ENCODE peak calls at places on chromosomes 4 and X, in nine cellular contexts. Y, B, G, W, Q, U, L, K and I are unnamed samples.

GRCh38 chrX:104281564-104281963 is 26.8 kb upstream of the ESX1 start:
- DNase-seq in B (no peak), Y (no peak), G (no peak), W (no peak), U (no peak), Q (no peak), K (no peak), L (no peak), I (no peak)

GRCh38 chrX:40864972-40865371 is 129.6 kb upstream of the MED14 start:
- DNase-seq in K (no peak), W (no peak), U (no peak), Q (no peak), Y (no peak), G (no peak), L (no peak), B (no peak), I (no peak)

GRCh38 chr4:151430737-151431457 is 21.9 kb downstream of the FHIP1A start:
- DNase-seq in K (no peak), W (no peak), L (no peak), Y (no peak), G (no peak), B (no peak), Q (no peak), U (no peak), I (no peak)

GRCh38 chr4:111178231-111178630 is 555.4 kb upstream of the PITX2 start:
- DNase-seq in U (no peak), Q (no peak), W (no peak), B (no peak), K (no peak), Y (no peak), G (no peak), L (no peak), I (no peak)

GRCh38 chrX:8033175-8033574 is 106.0 kb upstream of the PNPLA4 start:
- DNase-seq in Q (no peak), W (no peak), U (no peak), K (no peak), Y (no peak), L (no peak), G (no peak), B (no peak), I (no peak)

GRCh38 chr4:122481766-122482405 is 25.4 kb upstream of the IL2 start:
- DNase-seq in Y (no peak), K (no peak), Q (peak), L (no peak), U (no peak), B (no peak), W (no peak), G (no peak), I (no peak)

GRCh38 chr4:6277139-6277802 is 7.6 kb downstream of the WFS1 start:
- DNase-seq in Q (no peak), G (no peak), L (no peak), U (no peak), Y (peak), W (no peak), K (no peak), B (no peak), I (peak)

GRCh38 chr4:931194-931959 is 739 bp downstream of the GAK start:
- DNase-seq in U (peak), Y (peak), L (peak), W (no peak), B (no peak), K (no peak), Q (no peak), G (peak), I (no peak)

GRCh38 chr4:95556460-95556859 is 7.7 kb upstream of the UNC5C start:
- DNase-seq in U (no peak), B (no peak), Y (no peak), G (no peak), W (no peak), Q (no peak), L (no peak), K (peak), I (no peak)

GRCh38 chrX:15785176-15785735 is 5.0 kb upstream of the ZRSR2 start:
- DNase-seq in L (no peak), Q (no peak), Y (peak), U (no peak), K (no peak), G (peak), B (no peak), W (no peak), I (no peak)

GRCh38 chr4:10253765-10254164 is 137.2 kb upstream of the WDR1 start:
- DNase-seq in K (no peak), B (no peak), W (no peak), L (no peak), Y (no peak), G (no peak), Q (peak), U (no peak), I (no peak)

GRCh38 chr4:42523066-42523718 is 125.9 kb downstream of the SHISA3 start:
- DNase-seq in B (no peak), Y (no peak), Q (no peak), U (no peak), L (no peak), K (no peak), W (no peak), G (no peak), I (no peak)

GRCh38 chr4:3681191-3681590 is 85.0 kb upstream of the ADRA2C start:
- DNase-seq in Y (no peak), L (no peak), U (no peak), W (peak), Q (no peak), G (no peak), K (no peak), B (no peak), I (peak)

GRCh38 chr4:154399259-154399974 is 92.2 kb downstream of the DCHS2 start:
- DNase-seq in K (no peak), L (no peak), Q (no peak), Y (peak), U (peak), W (no peak), B (no peak), G (no peak), I (no peak)
- H3K4me3 ChIP-seq in K (no peak), L (peak), Q (no peak), Y (no peak), U (no peak), W (no peak), B (peak), G (no peak), I (peak)

DNA sequence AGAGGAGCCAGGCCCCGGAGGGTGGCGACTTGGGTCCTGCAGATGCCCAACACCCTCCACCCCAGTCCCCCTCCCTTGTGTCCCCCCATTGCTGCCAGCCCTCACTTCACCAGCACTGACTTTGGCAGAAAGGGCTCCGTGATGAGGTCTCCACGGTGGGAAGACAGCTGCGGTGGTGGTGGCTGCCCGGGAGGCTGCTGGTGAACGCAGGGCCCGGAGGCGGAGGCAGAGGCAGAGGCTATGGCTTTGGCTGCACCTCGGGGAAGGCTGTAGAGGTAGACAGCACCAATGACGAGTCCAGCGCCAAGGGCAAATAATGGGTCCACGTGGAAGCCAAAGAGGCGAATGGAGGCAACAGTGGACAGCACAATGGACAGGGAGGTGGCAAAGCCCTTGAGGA is 6.8 kb downstream of the SLC35A2 start:
- DNase-seq in K (no peak), W (no peak), Y (no peak), U (no peak), G (no peak), L (no peak), B (no peak), Q (no peak), I (no peak)
- TF ChIP-seq POLR2AphosphoS5 in K (no peak), W (no peak), Y (no peak), U (no peak), G (no peak), L (no peak), B (no peak), Q (no peak), I (no peak)

GRCh38 chrX:136219893-136220292 is 31.3 kb downstream of the MAP7D3 start:
- DNase-seq in U (no peak), L (no peak), K (no peak), B (no peak), G (no peak), W (no peak), Q (no peak), Y (no peak), I (no peak)
- TF ChIP-seq POLR2A in U (no peak), L (no peak), K (no peak), B (no peak), G (no peak), W (no peak), Q (no peak), Y (no peak), I (no peak)

GRCh38 chr4:153060191-153060590 is 124.1 kb downstream of the FHDC1 start:
- DNase-seq in B (no peak), Y (no peak), G (no peak), Q (no peak), K (no peak), U (no peak), L (no peak), W (no peak), I (no peak)

GRCh38 chr4:153064571-153064970 is 128.4 kb downstream of the FHDC1 start:
- DNase-seq in B (peak), W (no peak), L (peak), Q (peak), Y (no peak), G (no peak), U (no peak), K (no peak), I (no peak)

GRCh38 chr4:153061971-153062370 is 125.8 kb downstream of the FHDC1 start:
- DNase-seq in W (no peak), K (no peak), L (no peak), B (no peak), U (no peak), G (no peak), Y (no peak), Q (no peak), I (no peak)

GRCh38 chr4:153063490-153063889 is 127.4 kb downstream of the FHDC1 start:
- DNase-seq in Q (no peak), G (no peak), W (no peak), B (no peak), U (no peak), K (no peak), L (no peak), Y (no peak), I (no peak)

DNA sequence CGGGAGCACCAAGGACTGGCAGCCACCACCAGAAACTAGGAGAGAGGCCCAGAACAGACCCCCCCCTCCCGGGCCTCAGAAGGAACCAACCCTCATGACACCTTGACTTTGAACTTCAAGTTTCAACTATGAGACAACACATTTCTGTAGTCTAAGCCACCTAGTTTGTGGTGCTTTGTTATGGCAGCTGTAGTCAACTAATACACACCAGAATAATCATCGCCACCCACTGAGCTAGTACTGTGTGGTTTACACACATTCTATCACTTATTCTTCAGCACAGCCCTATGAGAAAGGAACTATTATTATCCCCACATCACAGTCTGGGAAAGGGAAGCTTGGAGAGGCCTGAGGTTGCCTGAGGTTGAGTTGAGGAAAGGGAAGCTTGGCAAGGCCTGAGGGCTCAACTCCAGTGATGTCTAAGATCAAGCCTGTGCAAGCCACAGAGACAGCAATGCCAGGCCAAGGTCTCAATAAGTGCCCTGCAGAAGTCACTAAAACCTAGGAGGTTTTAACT is 126.6 kb downstream of the FHDC1 start:
- DNase-seq in Y (no peak), W (no peak), U (no peak), Q (no peak), L (no peak), K (no peak), G (no peak), B (no peak), I (no peak)
- H3K4me3 ChIP-seq in Y (no peak), W (no peak), U (no peak), Q (no peak), L (no peak), K (no peak), G (no peak), B (no peak), I (no peak)

DNA sequence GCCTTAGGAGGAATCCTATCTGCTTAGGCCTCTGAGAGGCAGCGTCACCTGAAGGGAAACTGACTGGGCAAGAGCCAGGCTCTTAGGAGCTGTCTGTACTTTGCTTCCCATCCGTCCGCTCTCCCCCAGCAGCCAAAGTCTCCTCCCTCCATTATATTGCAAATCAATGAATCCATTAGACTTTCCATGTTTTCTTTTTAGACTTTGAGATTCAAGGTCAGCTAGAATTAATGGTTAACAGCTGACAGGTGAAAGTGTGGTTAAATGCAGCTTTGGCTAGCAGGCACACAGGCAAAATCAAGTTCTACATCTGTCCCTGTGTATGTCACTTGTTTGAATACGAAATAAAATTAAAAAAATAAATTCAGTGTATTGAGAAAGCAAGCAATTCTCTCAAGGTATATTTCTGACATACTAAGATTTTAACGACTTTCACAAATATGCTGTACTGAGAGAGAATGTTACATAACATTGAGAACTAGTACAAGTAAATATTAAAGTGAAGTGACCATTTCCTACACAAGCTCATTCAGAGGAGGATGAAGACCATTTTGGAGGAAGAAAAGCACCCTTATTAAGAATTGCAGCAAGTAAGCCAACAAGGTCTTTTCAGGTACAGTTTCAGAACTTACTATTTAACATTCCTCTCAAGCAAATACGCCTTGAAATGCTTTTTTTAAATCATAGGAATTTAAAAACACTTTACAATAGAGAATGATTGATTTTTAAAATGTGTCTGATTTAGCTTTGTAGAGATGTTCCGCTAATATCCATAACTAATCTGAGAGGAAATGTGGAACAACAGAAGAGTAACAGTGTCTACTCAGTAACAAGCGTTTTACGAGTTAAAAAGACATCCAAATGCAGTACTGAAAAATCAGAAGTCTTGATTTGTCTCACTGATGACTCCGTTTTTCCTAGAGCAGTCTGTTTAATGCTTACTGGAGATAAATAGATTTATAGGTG is at the start of gene F11:
- DNase-seq in K (no peak), U (no peak), G (no peak), B (no peak), Q (no peak), L (no peak), W (no peak), Y (peak), I (no peak)
- TF ChIP-seq POLR2AphosphoS5 in K (no peak), U (no peak), G (no peak), B (no peak), Q (no peak), L (no peak), W (no peak), Y (peak), I (no peak)

GRCh38 chrX:107123750-107124149 is 5.1 kb upstream of the RBM41 start:
- DNase-seq in Y (no peak), K (no peak), U (no peak), W (no peak), G (no peak), Q (no peak), B (no peak), L (no peak), I (no peak)

GRCh38 chrX:107119281-107119680 is 659 bp upstream of the RBM41 start:
- DNase-seq in Y (no peak), G (no peak), W (no peak), Q (no peak), U (no peak), K (no peak), L (no peak), B (no peak), I (no peak)

GRCh38 chrX:107117993-107118321 is 665 bp downstream of the RBM41 start:
- DNase-seq in Q (no peak), B (no peak), K (no peak), W (no peak), U (peak), G (peak), Y (no peak), L (no peak), I (no peak)

DNA sequence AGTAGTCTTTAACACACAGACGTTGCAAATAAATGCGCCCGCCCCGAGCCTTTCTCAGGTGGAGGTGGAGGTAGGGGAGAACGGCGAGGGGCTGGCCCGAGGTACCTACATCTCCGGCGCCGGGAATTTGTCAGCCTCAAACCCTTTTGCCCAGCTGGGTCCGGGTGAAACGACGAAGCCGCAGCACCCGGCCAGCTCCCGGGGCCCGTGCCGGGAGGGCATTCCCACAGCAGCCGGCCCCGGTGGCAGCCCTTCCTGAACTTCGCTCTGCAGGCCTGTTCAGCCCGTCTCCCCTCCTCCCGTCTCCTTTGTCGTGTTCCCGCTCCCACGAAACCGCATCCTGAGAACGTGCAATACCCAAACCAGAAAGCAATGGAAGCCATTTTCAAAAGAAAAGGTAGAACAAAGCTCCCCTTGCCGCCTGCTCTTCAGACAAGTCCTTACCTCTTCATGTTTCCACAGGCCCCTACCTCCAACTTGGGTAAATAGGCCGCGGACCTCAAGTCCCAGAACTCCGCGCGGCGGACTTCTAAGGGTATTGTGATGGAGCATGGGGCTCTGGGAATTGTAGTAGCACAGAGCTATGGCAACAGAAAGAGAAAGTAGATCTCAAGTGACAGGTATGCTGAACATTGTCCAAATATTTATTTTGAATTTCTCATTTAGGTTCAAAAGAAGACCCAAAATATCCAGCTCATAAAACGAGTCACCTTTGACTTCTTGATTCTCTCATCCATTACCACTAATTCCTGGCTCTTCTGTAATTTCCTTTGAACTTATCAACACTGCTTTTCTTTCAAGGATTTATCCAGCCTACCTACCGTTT is at the start of gene RBM41:
- DNase-seq in W (peak), Q (peak), G (peak), K (peak), Y (peak), B (peak), U (peak), L (peak), I (peak)
- TF ChIP-seq POLR2A in W (no peak), Q (no peak), G (no peak), K (no peak), Y (no peak), B (no peak), U (peak), L (no peak), I (no peak)

GRCh38 chr4:140195806-140196205 is 41.8 kb upstream of the MAML3 start:
- DNase-seq in U (peak), Y (no peak), G (no peak), B (no peak), K (no peak), L (no peak), W (no peak), Q (no peak), I (no peak)
- H3K4me3 ChIP-seq in U (no peak), Y (no peak), G (no peak), B (no peak), K (no peak), L (no peak), W (no peak), Q (no peak), I (no peak)

DNA sequence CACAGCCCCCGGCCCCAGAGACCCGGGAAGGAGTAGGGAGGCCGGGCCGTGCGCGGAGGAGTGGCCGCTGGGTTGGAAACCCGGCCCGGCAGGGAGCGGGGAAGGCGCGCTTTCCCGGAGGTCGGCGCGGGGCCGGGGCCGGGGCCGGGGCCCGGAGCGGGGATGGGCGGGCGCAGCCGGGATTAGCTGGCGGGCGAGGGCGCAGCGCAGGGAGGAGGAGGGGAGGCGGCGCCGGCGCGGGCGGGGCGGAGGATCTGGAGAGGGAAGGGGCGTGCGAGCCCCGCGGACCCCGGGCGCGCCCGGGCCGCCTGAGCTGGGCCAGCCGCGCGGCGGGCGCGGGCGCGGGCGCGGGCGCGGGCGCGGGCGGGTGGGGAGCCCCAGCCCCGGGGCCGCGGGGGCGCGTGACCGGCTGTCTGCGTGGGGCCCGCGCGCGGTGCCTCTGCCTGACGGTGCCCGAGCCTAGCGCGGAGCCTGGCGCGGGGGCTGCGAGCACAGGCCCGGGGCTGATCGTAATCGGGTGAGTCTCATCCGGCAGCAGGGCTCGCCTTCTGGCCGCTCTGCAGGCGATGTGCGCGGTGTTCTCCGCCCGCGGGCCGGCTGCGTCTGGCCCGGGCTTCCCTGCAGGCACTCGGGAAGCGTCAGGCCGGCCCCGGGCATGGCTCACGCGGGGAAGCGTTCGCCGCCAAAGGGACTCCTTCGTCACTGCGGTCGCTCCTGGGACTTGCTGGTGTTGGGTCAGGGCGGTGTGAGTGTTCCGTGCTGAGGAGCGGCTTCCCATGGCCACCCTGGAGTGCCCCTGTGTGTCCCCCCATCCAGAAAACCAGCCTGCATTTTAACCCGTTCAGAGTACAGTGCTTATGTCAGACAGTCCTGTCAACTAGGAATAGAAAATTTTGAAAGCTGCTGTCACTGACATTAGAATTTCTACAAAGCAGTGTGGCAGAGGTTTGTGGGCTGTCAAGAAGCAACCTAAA is 40.4 kb downstream of the FAM149A start:
- DNase-seq in Q (peak), Y (no peak), K (no peak), W (peak), G (peak), L (peak), B (peak), U (peak), I (peak)
- TF ChIP-seq POLR2AphosphoS5 in Q (no peak), Y (no peak), K (no peak), W (peak), G (no peak), L (no peak), B (peak), U (no peak), I (no peak)

GRCh38 chr4:117385531-117385930 is 300.2 kb upstream of the TRAM1L1 start:
- DNase-seq in Q (no peak), K (no peak), W (no peak), B (no peak), U (no peak), G (no peak), Y (no peak), L (no peak), I (no peak)
- TF ChIP-seq POLR2A in Q (no peak), K (no peak), W (no peak), B (no peak), U (no peak), G (no peak), Y (no peak), L (no peak), I (no peak)